ENCODE peak calls at places on chromosomes 6 and 20, in ten cellular contexts. O, X, K, C, F, Y, V, T, U and G are unnamed samples.

GRCh38 chr20:11748436-11748835 is 169.3 kb upstream of the BTBD3 start:
- DNase-seq in Y (no peak), T (no peak), V (no peak), C (no peak), K (no peak), X (no peak), F (no peak), O (no peak), U (no peak), G (no peak)

GRCh38 chr6:30103630-30104179 is 9.2 kb downstream of the TRIM31 start:
- DNase-seq in X (no peak), Y (no peak), O (no peak), V (no peak), K (no peak), F (no peak), U (no peak), C (no peak), T (no peak), G (no peak)

GRCh38 chr6:68778356-68779020 is 143.4 kb downstream of the ADGRB3 start:
- DNase-seq in C (peak), T (no peak), X (peak), V (no peak), K (peak), Y (no peak), U (no peak), F (peak), O (no peak), G (peak)

GRCh38 chr6:25661129-25661779 is 9.2 kb downstream of the SCGN start:
- DNase-seq in Y (no peak), F (no peak), T (no peak), C (no peak), K (no peak), U (no peak), X (no peak), O (no peak), V (no peak), G (no peak)

GRCh38 chr20:46872315-46873211 is 22.1 kb upstream of the EYA2 start:
- DNase-seq in V (peak), F (no peak), K (peak), O (peak), T (no peak), Y (no peak), X (peak), C (peak), U (no peak), G (no peak)

GRCh38 chr6:89411269-89412070 is 603 bp downstream of the RRAGD start:
- DNase-seq in X (no peak), K (peak), V (no peak), F (no peak), U (peak), Y (no peak), O (no peak), T (peak), C (no peak), G (no peak)

GRCh38 chr20:20292472-20292871 is 75.4 kb upstream of the INSM1 start:
- DNase-seq in F (no peak), V (no peak), O (no peak), Y (no peak), C (no peak), T (no peak), U (no peak), K (no peak), X (no peak), G (no peak)

GRCh38 chr20:48831702-48832422 is 4.1 kb upstream of the PREX1 start:
- DNase-seq in U (peak), O (peak), T (no peak), X (no peak), V (no peak), F (no peak), C (peak), K (peak), Y (no peak), G (no peak)

GRCh38 chr6:162203287-162203686 is 524.3 kb downstream of the PRKN start:
- DNase-seq in C (no peak), X (no peak), F (no peak), T (no peak), O (no peak), Y (no peak), K (no peak), U (peak), V (no peak), G (no peak)

GRCh38 chr6:34352305-34352937 is 40.0 kb downstream of the NUDT3 start:
- DNase-seq in K (no peak), C (peak), O (peak), F (no peak), X (no peak), V (no peak), T (no peak), U (no peak), Y (no peak), G (no peak)

GRCh38 chr20:42530855-42531674 is 658.6 kb downstream of the PTPRT start:
- DNase-seq in O (no peak), K (no peak), U (no peak), F (no peak), T (no peak), Y (no peak), V (no peak), C (no peak), X (peak), G (peak)

GRCh38 chr6:55974688-55975087 is 99.3 kb upstream of the BMP5 start:
- DNase-seq in T (no peak), U (no peak), C (no peak), O (no peak), F (no peak), K (no peak), X (no peak), Y (no peak), V (no peak), G (no peak)

GRCh38 chr6:49524541-49524940 is 24.8 kb downstream of the GLYATL3 start:
- DNase-seq in C (no peak), X (no peak), T (no peak), V (no peak), Y (no peak), O (no peak), K (no peak), F (no peak), U (no peak), G (no peak)

GRCh38 chr20:43778375-43778774 is 51.6 kb upstream of the GTSF1L start:
- DNase-seq in X (no peak), O (no peak), Y (no peak), T (no peak), V (no peak), C (no peak), K (no peak), U (no peak), F (no peak), G (no peak)

GRCh38 chr6:156557269-156557885 is 219.8 kb upstream of the ARID1B start:
- DNase-seq in F (peak), T (no peak), V (no peak), X (peak), K (peak), Y (no peak), O (peak), U (no peak), C (peak), G (peak)